ENCODE peak calls at places on chromosomes 6 and 20, in four cellular contexts. C is mammary epithelial cell, Y is spleen, A is nephron progenitor cell. I is an unnamed sample.

GRCh38 chr6:159821111-159821510 is 21.0 kb downstream of the PNLDC1 start:
- DNase-seq in A (no peak), C (no peak), Y (peak), I (no peak)

GRCh38 chr6:45422541-45423110 is 44.9 kb upstream of the SUPT3H start:
- DNase-seq in C (peak), Y (peak), A (peak), I (peak)

GRCh38 chr20:61454053-61454452 is 202.0 kb downstream of the CDH4 start:
- DNase-seq in Y (no peak), A (no peak), C (no peak), I (no peak)

GRCh38 chr6:138157986-138158638 is 3.6 kb upstream of the ARFGEF3 start:
- DNase-seq in A (no peak), C (no peak), Y (no peak), I (no peak)

GRCh38 chr6:108896111-108896661 is 48.0 kb downstream of the ARMC2 start:
- DNase-seq in C (peak), Y (no peak), A (no peak), I (no peak)

GRCh38 chr6:20877008-20877937 is 343.0 kb downstream of the CDKAL1 start:
- DNase-seq in A (no peak), C (peak), Y (no peak), I (peak)

GRCh38 chr6:15427360-15428070 is 181.6 kb downstream of the JARID2 start:
- DNase-seq in Y (no peak), C (peak), A (peak), I (no peak)

GRCh38 chr6:20746805-20747204 is 212.5 kb downstream of the CDKAL1 start:
- DNase-seq in C (no peak), A (no peak), Y (no peak), I (no peak)

GRCh38 chr20:1185781-1186334 is 1.1 kb upstream of the TMEM74B start:
- DNase-seq in Y (no peak), C (peak), A (peak), I (peak)

GRCh38 chr20:44747166-44748004 is 1.7 kb downstream of the KCNK15 start:
- DNase-seq in A (peak), C (peak), Y (no peak), I (peak)

GRCh38 chr6:31738048-31738979 is 1.5 kb upstream of the MSH5 start:
- DNase-seq in C (peak), Y (peak), A (no peak), I (no peak)

GRCh38 chr6:73299171-73300073 is 36.4 kb upstream of the KHDC1 start:
- DNase-seq in C (no peak), Y (no peak), A (no peak), I (no peak)

GRCh38 chr20:44092551-44093248 is 94.3 kb downstream of the JPH2 start:
- DNase-seq in Y (no peak), A (no peak), C (peak), I (no peak)

GRCh38 chr6:16857969-16858592 is 96.8 kb upstream of the ATXN1 start:
- DNase-seq in Y (no peak), C (no peak), A (no peak), I (no peak)

GRCh38 chr20:33666293-33667244 is at the start of gene ACTL10:
- DNase-seq in A (peak), C (peak), Y (peak), I (peak)

GRCh38 chr6:42374027-42374669 is 77.6 kb downstream of the TRERF1 start:
- DNase-seq in A (no peak), Y (no peak), C (no peak), I (no peak)

GRCh38 chr20:35901678-35902544 is 52.4 kb downstream of the SCAND1 start:
- DNase-seq in A (no peak), C (peak), Y (no peak), I (no peak)

GRCh38 chr6:142945071-142945445 is at the start of gene HIVEP2:
- DNase-seq in A (peak), C (peak), Y (peak), I (peak)

GRCh38 chr6:41182069-41183034 is 18.6 kb downstream of the TREML2 start:
- DNase-seq in A (peak), Y (no peak), C (peak), I (no peak)

GRCh38 chr6:63663147-63663877 is 27.7 kb downstream of the PHF3 start:
- DNase-seq in Y (no peak), A (no peak), C (peak), I (no peak)

GRCh38 chr6:4661391-4661790 is 114.8 kb upstream of the CDYL start:
- DNase-seq in C (no peak), Y (no peak), A (no peak), I (no peak)

GRCh38 chr20:1377341-1377871 is 15.4 kb downstream of the FKBP1A start:
- DNase-seq in A (no peak), Y (no peak), C (peak), I (no peak)

GRCh38 chr6:33191383-33192104 is 723 bp downstream of the COL11A2 start:
- DNase-seq in A (peak), C (no peak), Y (no peak), I (no peak)

GRCh38 chr6:125415921-125416320 is 114.2 kb upstream of the HDDC2 start:
- DNase-seq in A (no peak), C (peak), Y (no peak), I (no peak)

GRCh38 chr6:100382767-100383195 is 81.9 kb downstream of the SIM1 start:
- DNase-seq in Y (no peak), A (no peak), C (peak), I (no peak)

GRCh38 chr6:4021862-4022715 is 56.8 kb downstream of the FAM217A start:
- DNase-seq in Y (no peak), C (no peak), A (no peak), I (no peak)

GRCh38 chr6:148322704-148323103 is 19.9 kb upstream of the SASH1 start:
- DNase-seq in A (no peak), C (no peak), Y (no peak), I (no peak)

GRCh38 chr6:42696526-42697267 is 25.7 kb downstream of the PRPH2 start:
- DNase-seq in C (no peak), Y (no peak), A (no peak), I (no peak)

GRCh38 chr6:49527315-49527714 is 23.2 kb upstream of the C6orf141 start:
- DNase-seq in C (no peak), Y (no peak), A (no peak), I (no peak)

GRCh38 chr6:158324136-158324535 is 11.9 kb downstream of the TULP4 start:
- DNase-seq in C (no peak), Y (no peak), A (no peak), I (no peak)

GRCh38 chr6:116528800-116529199 is 16.7 kb downstream of the TRAPPC3L start:
- DNase-seq in Y (no peak), A (no peak), C (no peak), I (no peak)

GRCh38 chr6:31158863-31159855 is 770 bp downstream of the TCF19 start:
- DNase-seq in C (peak), Y (peak), A (peak), I (no peak)

GRCh38 chr6:85404497-85405174 is 45.2 kb upstream of the NT5E start:
- DNase-seq in A (no peak), Y (no peak), C (peak), I (no peak)

GRCh38 chr6:88609973-88610372 is 353.4 kb downstream of the RNGTT start:
- DNase-seq in A (no peak), Y (no peak), C (no peak), I (no peak)

GRCh38 chr20:19835533-19836222 is 77.6 kb downstream of the RIN2 start:
- DNase-seq in A (no peak), C (no peak), Y (no peak), I (peak)

GRCh38 chr20:41169791-41170351 is 32.5 kb downstream of the PLCG1 start:
- DNase-seq in Y (peak), A (no peak), C (peak), I (peak)

GRCh38 chr20:43726811-43727338 is at the start of gene GTSF1L:
- DNase-seq in Y (no peak), C (no peak), A (no peak), I (no peak)

GRCh38 chr6:38775870-38776269 is 60.8 kb downstream of the DNAH8 start:
- DNase-seq in A (no peak), Y (no peak), C (no peak), I (no peak)

GRCh38 chr6:38776515-38776914 is 61.4 kb downstream of the DNAH8 start:
- DNase-seq in Y (no peak), C (peak), A (no peak), I (no peak)

GRCh38 chr6:38774933-38775707 is 60.0 kb downstream of the DNAH8 start:
- DNase-seq in C (no peak), A (no peak), Y (no peak), I (no peak)

GRCh38 chr6:38771111-38771694 is 56.1 kb downstream of the DNAH8 start:
- DNase-seq in C (peak), A (no peak), Y (no peak), I (no peak)

GRCh38 chr6:38773338-38773737 is 58.2 kb downstream of the DNAH8 start:
- DNase-seq in A (peak), C (peak), Y (no peak), I (no peak)
- TF ChIP-seq CTCF in A (no peak), C (peak), Y (peak), I (no peak)

DNA sequence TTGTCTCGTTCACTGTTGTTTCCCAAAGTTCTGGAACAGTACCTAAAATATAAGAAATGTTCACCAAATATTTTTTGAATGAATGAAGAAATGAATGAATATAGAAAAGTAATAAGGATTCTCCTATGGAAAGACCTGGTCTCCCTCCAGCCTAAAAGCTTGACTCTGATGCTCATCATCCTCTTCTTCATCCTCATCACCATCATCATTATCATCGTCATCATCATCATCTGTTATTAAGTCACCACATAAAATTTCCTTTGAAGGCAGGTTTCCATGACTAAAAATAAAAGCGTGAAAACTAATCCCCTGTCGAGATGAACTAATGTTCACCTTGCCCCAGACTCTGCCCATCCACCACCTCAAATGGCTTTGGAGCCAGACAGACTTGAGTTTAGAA is 216.9 kb upstream of the PRND start:
- DNase-seq in Y (no peak), C (no peak), A (no peak), I (no peak)
- TF ChIP-seq CTCF in Y (no peak), C (no peak), A (no peak), I (no peak)

GRCh38 chr20:49394757-49395156 is 87.7 kb downstream of the KCNB1 start:
- DNase-seq in C (no peak), Y (no peak), A (no peak), I (no peak)

GRCh38 chr20:49397525-49397924 is 84.9 kb downstream of the KCNB1 start:
- DNase-seq in A (no peak), Y (no peak), C (peak), I (no peak)

GRCh38 chr20:49395183-49395582 is 87.3 kb downstream of the KCNB1 start:
- DNase-seq in Y (no peak), C (no peak), A (no peak), I (no peak)

GRCh38 chr20:49395659-49396058 is 86.8 kb downstream of the KCNB1 start:
- DNase-seq in A (no peak), Y (no peak), C (no peak), I (no peak)

DNA sequence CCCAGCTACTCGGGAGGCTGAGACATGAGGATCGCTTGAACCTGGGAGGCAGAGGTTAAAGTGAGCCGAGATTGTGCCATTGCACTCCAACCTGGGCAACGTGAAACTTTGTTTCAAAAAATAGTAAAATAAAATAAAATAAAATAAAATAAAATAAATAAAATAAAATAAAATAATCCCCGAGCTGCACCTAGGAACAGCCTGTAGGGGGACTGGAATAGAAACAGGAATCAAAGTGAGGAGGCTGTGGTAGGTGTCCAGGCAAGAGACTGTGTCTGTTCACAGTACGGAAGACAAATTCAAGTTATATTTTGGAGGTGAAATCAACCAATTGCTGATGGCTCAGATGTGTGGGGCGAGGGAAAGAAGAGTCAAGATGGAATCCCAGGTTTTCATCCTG is 86.2 kb downstream of the KCNB1 start:
- DNase-seq in A (no peak), Y (no peak), C (no peak), I (no peak)
- TF ChIP-seq CTCF in A (peak), Y (no peak), C (no peak), I (no peak)

DNA sequence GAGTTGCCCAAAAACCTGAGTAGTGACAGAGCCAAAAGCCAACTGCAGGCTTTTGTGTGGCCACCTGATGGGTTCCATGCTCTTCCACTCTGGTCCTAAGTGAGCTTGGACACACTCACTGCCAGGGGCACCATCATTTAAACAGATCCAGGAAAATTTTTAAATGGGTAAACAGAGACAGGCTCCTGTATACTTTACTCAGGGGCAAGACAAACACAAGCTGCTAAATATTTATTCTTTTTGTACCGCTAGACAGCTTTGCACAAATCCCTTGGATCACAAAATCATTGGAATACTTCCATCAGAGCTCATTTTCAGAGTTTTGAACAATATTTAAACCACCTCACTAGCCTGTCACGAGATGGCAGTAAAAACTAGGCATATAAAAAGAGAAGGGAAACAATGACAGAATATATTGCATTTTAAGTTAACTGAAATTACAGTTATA is 31.4 kb downstream of the GCLC start:
- DNase-seq in C (no peak), A (no peak), Y (no peak), I (no peak)
- TF ChIP-seq CTCF in C (no peak), A (no peak), Y (no peak), I (no peak)

GRCh38 chr6:6686748-6687601 is 98.5 kb downstream of the LY86 start:
- DNase-seq in C (peak), A (peak), Y (peak), I (peak)

GRCh38 chr6:6688951-6689350 is 100.4 kb downstream of the LY86 start:
- DNase-seq in C (no peak), Y (no peak), A (no peak), I (no peak)

GRCh38 chr6:6690144-6690483 is 101.6 kb downstream of the LY86 start:
- DNase-seq in Y (no peak), A (no peak), C (no peak), I (no peak)

GRCh38 chr6:6688283-6688682 is 99.8 kb downstream of the LY86 start:
- DNase-seq in Y (no peak), A (no peak), C (no peak), I (no peak)

GRCh38 chr6:6689413-6690143 is 101.1 kb downstream of the LY86 start:
- DNase-seq in A (no peak), C (peak), Y (no peak), I (no peak)
- TF ChIP-seq CTCF in A (no peak), C (no peak), Y (no peak), I (no peak)

DNA sequence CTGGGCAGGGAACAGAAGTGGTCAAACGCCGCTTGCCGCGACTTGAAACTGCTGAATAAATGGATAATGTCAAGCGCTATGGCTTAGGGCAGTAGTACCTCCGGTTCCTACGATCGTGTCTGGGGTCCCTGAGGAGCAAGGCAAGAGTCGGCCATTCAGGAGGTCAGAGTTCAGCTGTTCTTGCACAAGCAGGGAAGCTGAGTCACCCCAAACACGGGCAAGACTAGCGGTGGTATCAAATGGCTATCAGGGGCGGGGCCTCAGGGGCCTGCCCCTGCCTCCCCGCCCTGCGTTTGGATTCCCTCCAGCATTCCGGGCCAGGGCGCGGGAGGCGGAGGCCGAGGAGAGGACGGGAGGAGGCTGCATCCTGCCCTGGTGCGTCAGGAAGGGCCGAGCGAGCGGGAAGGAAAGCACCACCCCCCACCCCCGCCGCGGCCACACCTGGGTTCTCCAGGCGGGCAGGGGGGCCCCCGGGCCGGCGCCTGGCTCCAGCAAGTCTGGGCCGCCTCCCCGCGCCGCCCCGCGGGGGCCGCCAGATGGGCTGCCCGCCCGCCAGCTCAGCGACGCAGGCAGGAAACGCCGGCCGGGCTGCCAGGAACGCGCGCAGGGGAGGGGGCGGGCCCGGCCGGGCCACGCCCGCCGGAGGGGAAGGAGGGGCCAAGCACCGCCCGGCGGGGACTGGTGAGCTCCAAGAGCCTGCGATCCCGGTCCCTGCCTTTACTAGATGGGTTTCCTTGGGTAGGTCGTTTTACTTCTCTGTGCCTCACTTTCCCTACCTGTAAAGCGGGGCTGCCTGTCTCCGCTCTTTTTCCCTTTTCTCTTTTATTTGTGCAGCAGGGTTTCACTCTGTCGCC is 32.2 kb upstream of the ID1 start:
- DNase-seq in A (peak), C (peak), Y (peak), I (peak)
- TF ChIP-seq CTCF in A (no peak), C (no peak), Y (no peak), I (no peak)

GRCh38 chr6:11943060-11943459 is 69.1 kb upstream of the HIVEP1 start:
- DNase-seq in Y (no peak), C (no peak), A (no peak), I (no peak)

GRCh38 chr6:11947569-11947968 is 64.5 kb upstream of the HIVEP1 start:
- DNase-seq in A (no peak), Y (no peak), C (no peak), I (no peak)

GRCh38 chr6:11950109-11950508 is 62.0 kb upstream of the HIVEP1 start:
- DNase-seq in C (no peak), Y (no peak), A (no peak), I (no peak)

GRCh38 chr6:11944111-11944510 is 68.0 kb upstream of the HIVEP1 start:
- DNase-seq in C (no peak), A (no peak), Y (no peak), I (no peak)

GRCh38 chr6:11947063-11947462 is 65.0 kb upstream of the HIVEP1 start:
- DNase-seq in C (no peak), Y (no peak), A (no peak), I (no peak)
- TF ChIP-seq CTCF in C (peak), Y (peak), A (peak), I (no peak)